ENCODE peak calls at places on chromosomes 12 and 14, in nine cellular contexts. One of them, this sample, is unnamed.
A peak's percentile ranks its signal among the peaks of the same experiment; 100 is the strongest.

GRCh38 chr12:100031821-100032220 is 47.1 kb upstream of the ANKS1B start:
- DNase-seq in heart left ventricle: no peak
- DNase-seq in neural progenitor cell: no peak
- DNase-seq in brain microvascular endothelial cell: no peak
- DNase-seq in Peyer's patch: no peak
- DNase-seq in stomach: no peak
- DNase-seq in esophagus squamous epithelium: no peak
- DNase-seq in BE2C: no peak
- DNase-seq in fibroblast of lung: no peak
- DNase-seq in this sample: no peak

GRCh38 chr14:102675396-102675795 is 82.9 kb downstream of the RCOR1 start:
- DNase-seq in neural progenitor cell: no peak
- DNase-seq in Peyer's patch: no peak
- DNase-seq in stomach: no peak
- DNase-seq in heart left ventricle: no peak
- DNase-seq in esophagus squamous epithelium: no peak
- DNase-seq in BE2C: no peak
- DNase-seq in brain microvascular endothelial cell: no peak
- DNase-seq in fibroblast of lung: peak; percentile 51
- DNase-seq in this sample: no peak

GRCh38 chr12:11797317-11797913 is 147.9 kb downstream of the ETV6 start:
- DNase-seq in heart left ventricle: no peak
- DNase-seq in stomach: peak; percentile 37
- DNase-seq in esophagus squamous epithelium: no peak
- DNase-seq in neural progenitor cell: no peak
- DNase-seq in brain microvascular endothelial cell: peak; percentile 81
- DNase-seq in BE2C: no peak
- DNase-seq in fibroblast of lung: peak; percentile 99
- DNase-seq in Peyer's patch: no peak
- DNase-seq in this sample: no peak

GRCh38 chr12:58668831-58669230 is 251.5 kb downstream of the LRIG3 start:
- DNase-seq in fibroblast of lung: peak; percentile 90
- DNase-seq in BE2C: no peak
- DNase-seq in esophagus squamous epithelium: no peak
- DNase-seq in Peyer's patch: no peak
- DNase-seq in stomach: no peak
- DNase-seq in brain microvascular endothelial cell: peak; percentile 49
- DNase-seq in heart left ventricle: no peak
- DNase-seq in neural progenitor cell: no peak
- DNase-seq in this sample: no peak

GRCh38 chr14:34450542-34450915 is 11.5 kb downstream of the SPTSSA start:
- DNase-seq in BE2C: no peak
- DNase-seq in heart left ventricle: no peak
- DNase-seq in stomach: no peak
- DNase-seq in neural progenitor cell: no peak
- DNase-seq in brain microvascular endothelial cell: no peak
- DNase-seq in fibroblast of lung: no peak
- DNase-seq in esophagus squamous epithelium: no peak
- DNase-seq in Peyer's patch: no peak
- DNase-seq in this sample: no peak

GRCh38 chr14:85466678-85467077 is 63.3 kb upstream of the FLRT2 start:
- DNase-seq in heart left ventricle: no peak
- DNase-seq in fibroblast of lung: peak; percentile 12
- DNase-seq in Peyer's patch: no peak
- DNase-seq in brain microvascular endothelial cell: peak; percentile 38
- DNase-seq in stomach: no peak
- DNase-seq in esophagus squamous epithelium: no peak
- DNase-seq in BE2C: no peak
- DNase-seq in neural progenitor cell: no peak
- DNase-seq in this sample: no peak

GRCh38 chr12:90111646-90112565 is 403.3 kb upstream of the ATP2B1 start:
- DNase-seq in brain microvascular endothelial cell: no peak
- DNase-seq in esophagus squamous epithelium: no peak
- DNase-seq in neural progenitor cell: no peak
- DNase-seq in fibroblast of lung: no peak
- DNase-seq in stomach: no peak
- DNase-seq in BE2C: no peak
- DNase-seq in heart left ventricle: no peak
- DNase-seq in Peyer's patch: no peak
- DNase-seq in this sample: no peak

GRCh38 chr14:84403585-84403984 is 1126.4 kb upstream of the FLRT2 start:
- DNase-seq in esophagus squamous epithelium: no peak
- DNase-seq in Peyer's patch: no peak
- DNase-seq in stomach: peak; percentile 35
- DNase-seq in neural progenitor cell: peak; percentile 87
- DNase-seq in brain microvascular endothelial cell: no peak
- DNase-seq in heart left ventricle: no peak
- DNase-seq in BE2C: no peak
- DNase-seq in fibroblast of lung: no peak
- DNase-seq in this sample: no peak

GRCh38 chr12:78229491-78230209 is 399.0 kb downstream of the NAV3 start:
- DNase-seq in BE2C: peak; percentile 62
- DNase-seq in heart left ventricle: no peak
- DNase-seq in esophagus squamous epithelium: no peak
- DNase-seq in brain microvascular endothelial cell: peak; percentile 58
- DNase-seq in neural progenitor cell: peak; percentile 60
- DNase-seq in stomach: no peak
- DNase-seq in Peyer's patch: no peak
- DNase-seq in fibroblast of lung: peak; percentile 54
- DNase-seq in this sample: peak; percentile 27

GRCh38 chr12:98821232-98821631 is 176.1 kb downstream of the APAF1 start:
- DNase-seq in neural progenitor cell: peak; percentile 11
- DNase-seq in Peyer's patch: no peak
- DNase-seq in brain microvascular endothelial cell: no peak
- DNase-seq in heart left ventricle: no peak
- DNase-seq in stomach: no peak
- DNase-seq in BE2C: no peak
- DNase-seq in fibroblast of lung: no peak
- DNase-seq in esophagus squamous epithelium: no peak
- DNase-seq in this sample: no peak

GRCh38 chr14:95040723-95041476 is 116.4 kb downstream of the DICER1 start:
- DNase-seq in stomach: peak; percentile 20
- DNase-seq in Peyer's patch: peak; percentile 26
- DNase-seq in heart left ventricle: no peak
- DNase-seq in BE2C: no peak
- DNase-seq in esophagus squamous epithelium: no peak
- DNase-seq in brain microvascular endothelial cell: peak; percentile 21
- DNase-seq in fibroblast of lung: no peak
- DNase-seq in neural progenitor cell: no peak
- DNase-seq in this sample: no peak

GRCh38 chr12:132286912-132287311 is 42.5 kb downstream of the GALNT9 start:
- DNase-seq in esophagus squamous epithelium: no peak
- DNase-seq in brain microvascular endothelial cell: peak; percentile 5
- DNase-seq in heart left ventricle: no peak
- DNase-seq in stomach: no peak
- DNase-seq in fibroblast of lung: peak; percentile 13
- DNase-seq in Peyer's patch: no peak
- DNase-seq in BE2C: no peak
- DNase-seq in neural progenitor cell: no peak
- DNase-seq in this sample: no peak

GRCh38 chr14:68791078-68791983 is 1.5 kb downstream of the ZFP36L1 start:
- DNase-seq in stomach: peak; percentile 27
- DNase-seq in fibroblast of lung: peak; percentile 61
- DNase-seq in BE2C: no peak
- DNase-seq in brain microvascular endothelial cell: no peak
- DNase-seq in esophagus squamous epithelium: no peak
- DNase-seq in heart left ventricle: peak; percentile 39
- DNase-seq in Peyer's patch: no peak
- DNase-seq in neural progenitor cell: peak; percentile 76
- DNase-seq in this sample: no peak

GRCh38 chr12:122990961-122991622 is 10.6 kb downstream of the ARL6IP4 start:
- DNase-seq in Peyer's patch: no peak
- DNase-seq in esophagus squamous epithelium: no peak
- DNase-seq in brain microvascular endothelial cell: no peak
- DNase-seq in neural progenitor cell: no peak
- DNase-seq in BE2C: no peak
- DNase-seq in fibroblast of lung: no peak
- DNase-seq in heart left ventricle: peak; percentile 19
- DNase-seq in stomach: no peak
- DNase-seq in this sample: no peak

GRCh38 chr14:100192250-100192671 is 32.8 kb upstream of the DEGS2 start:
- DNase-seq in fibroblast of lung: no peak
- DNase-seq in neural progenitor cell: no peak
- DNase-seq in esophagus squamous epithelium: no peak
- DNase-seq in BE2C: no peak
- DNase-seq in stomach: no peak
- DNase-seq in Peyer's patch: no peak
- DNase-seq in brain microvascular endothelial cell: no peak
- DNase-seq in heart left ventricle: peak; percentile 50
- DNase-seq in this sample: peak; percentile 32

DNA sequence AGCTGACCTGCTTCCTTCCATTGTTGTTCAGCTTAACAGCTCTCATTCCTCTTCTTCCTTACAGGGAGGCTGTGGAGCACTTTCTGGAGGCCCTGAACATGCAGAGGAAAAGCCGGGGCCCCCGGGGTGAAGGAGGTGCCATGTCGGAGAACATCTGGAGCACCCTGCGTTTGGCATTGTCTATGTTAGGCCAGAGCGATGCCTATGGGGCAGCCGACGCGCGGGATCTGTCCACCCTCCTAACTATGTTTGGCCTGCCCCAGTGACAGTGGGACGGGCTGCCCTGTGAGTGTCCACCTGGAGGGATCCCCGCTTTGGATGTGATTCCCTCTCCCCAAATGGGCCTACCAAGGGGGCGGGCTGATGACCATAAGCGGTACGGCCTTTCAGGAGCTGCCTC is 20.5 kb downstream of the PEX5 start:
- DNase-seq in stomach: no peak
- DNase-seq in esophagus squamous epithelium: no peak
- DNase-seq in BE2C: no peak
- DNase-seq in neural progenitor cell: no peak
- DNase-seq in Peyer's patch: no peak
- DNase-seq in heart left ventricle: no peak
- DNase-seq in brain microvascular endothelial cell: no peak
- DNase-seq in fibroblast of lung: no peak
- DNase-seq in this sample: no peak
- H3K36me3 ChIP-seq in stomach: peaks cover 74% of the 10 kb centered on the region
- H3K36me3 ChIP-seq in esophagus squamous epithelium: peaks cover 81% of the 10 kb centered on the region
- H3K36me3 ChIP-seq in BE2C: peaks cover 53% of the 10 kb centered on the region
- H3K36me3 ChIP-seq in neural progenitor cell: peaks cover 3% of the 10 kb centered on the region
- H3K36me3 ChIP-seq in Peyer's patch: no peaks in the 10 kb centered on the region
- H3K36me3 ChIP-seq in heart left ventricle: peaks cover 72% of the 10 kb centered on the region
- H3K36me3 ChIP-seq in brain microvascular endothelial cell: peaks cover 31% of the 10 kb centered on the region
- H3K36me3 ChIP-seq in fibroblast of lung: peaks cover 15% of the 10 kb centered on the region
- H3K36me3 ChIP-seq in this sample: peaks cover 17% of the 10 kb centered on the region

GRCh38 chr12:71436696-71437095 is 2.9 kb upstream of the LGR5 start:
- DNase-seq in Peyer's patch: no peak
- DNase-seq in brain microvascular endothelial cell: no peak
- DNase-seq in stomach: no peak
- DNase-seq in fibroblast of lung: no peak
- DNase-seq in BE2C: no peak
- DNase-seq in esophagus squamous epithelium: no peak
- DNase-seq in heart left ventricle: no peak
- DNase-seq in neural progenitor cell: no peak
- DNase-seq in this sample: no peak
- H3K4me3 ChIP-seq in Peyer's patch: no peak overlapping the region
- H3K4me3 ChIP-seq in brain microvascular endothelial cell: no peak overlapping the region
- H3K4me3 ChIP-seq in stomach: no peak overlapping the region
- H3K4me3 ChIP-seq in fibroblast of lung: no peak overlapping the region
- H3K4me3 ChIP-seq in BE2C: no peak overlapping the region
- H3K4me3 ChIP-seq in esophagus squamous epithelium: no peak overlapping the region
- H3K4me3 ChIP-seq in heart left ventricle: no peak overlapping the region
- H3K4me3 ChIP-seq in neural progenitor cell: no peak overlapping the region
- H3K4me3 ChIP-seq in this sample: no peak overlapping the region

GRCh38 chr12:18634382-18634781 is 103.4 kb downstream of the PLCZ1 start:
- DNase-seq in neural progenitor cell: no peak
- DNase-seq in Peyer's patch: no peak
- DNase-seq in heart left ventricle: no peak
- DNase-seq in brain microvascular endothelial cell: no peak
- DNase-seq in BE2C: no peak
- DNase-seq in esophagus squamous epithelium: no peak
- DNase-seq in fibroblast of lung: no peak
- DNase-seq in stomach: no peak
- DNase-seq in this sample: no peak
- H3K36me3 ChIP-seq in neural progenitor cell: no peaks in the 10 kb centered on the region
- H3K36me3 ChIP-seq in Peyer's patch: no peaks in the 10 kb centered on the region
- H3K36me3 ChIP-seq in heart left ventricle: no peaks in the 10 kb centered on the region
- H3K36me3 ChIP-seq in brain microvascular endothelial cell: no peaks in the 10 kb centered on the region
- H3K36me3 ChIP-seq in BE2C: no peaks in the 10 kb centered on the region
- H3K36me3 ChIP-seq in esophagus squamous epithelium: no peaks in the 10 kb centered on the region
- H3K36me3 ChIP-seq in fibroblast of lung: no peaks in the 10 kb centered on the region
- H3K36me3 ChIP-seq in stomach: no peaks in the 10 kb centered on the region
- H3K36me3 ChIP-seq in this sample: no peaks in the 10 kb centered on the region

GRCh38 chr12:51390457-51391046 is 654 bp downstream of the GALNT6 start:
- DNase-seq in Peyer's patch: no peak
- DNase-seq in stomach: no peak
- DNase-seq in esophagus squamous epithelium: no peak
- DNase-seq in heart left ventricle: no peak
- DNase-seq in brain microvascular endothelial cell: no peak
- DNase-seq in fibroblast of lung: no peak
- DNase-seq in neural progenitor cell: no peak
- DNase-seq in BE2C: no peak
- DNase-seq in this sample: no peak

GRCh38 chr12:51389302-51389999 is 1.8 kb downstream of the GALNT6 start:
- DNase-seq in fibroblast of lung: peak; percentile 75
- DNase-seq in stomach: peak; percentile 58
- DNase-seq in heart left ventricle: no peak
- DNase-seq in neural progenitor cell: no peak
- DNase-seq in esophagus squamous epithelium: no peak
- DNase-seq in BE2C: no peak
- DNase-seq in Peyer's patch: no peak
- DNase-seq in brain microvascular endothelial cell: no peak
- DNase-seq in this sample: no peak

GRCh38 chr12:51388826-51389225 is 2.4 kb downstream of the GALNT6 start:
- DNase-seq in brain microvascular endothelial cell: no peak
- DNase-seq in esophagus squamous epithelium: no peak
- DNase-seq in stomach: no peak
- DNase-seq in Peyer's patch: no peak
- DNase-seq in fibroblast of lung: no peak
- DNase-seq in heart left ventricle: no peak
- DNase-seq in neural progenitor cell: no peak
- DNase-seq in BE2C: no peak
- DNase-seq in this sample: no peak

GRCh38 chr12:51386361-51386760 is 4.8 kb downstream of the GALNT6 start:
- DNase-seq in BE2C: no peak
- DNase-seq in neural progenitor cell: no peak
- DNase-seq in Peyer's patch: no peak
- DNase-seq in esophagus squamous epithelium: no peak
- DNase-seq in heart left ventricle: no peak
- DNase-seq in stomach: no peak
- DNase-seq in fibroblast of lung: no peak
- DNase-seq in brain microvascular endothelial cell: no peak
- DNase-seq in this sample: no peak

DNA sequence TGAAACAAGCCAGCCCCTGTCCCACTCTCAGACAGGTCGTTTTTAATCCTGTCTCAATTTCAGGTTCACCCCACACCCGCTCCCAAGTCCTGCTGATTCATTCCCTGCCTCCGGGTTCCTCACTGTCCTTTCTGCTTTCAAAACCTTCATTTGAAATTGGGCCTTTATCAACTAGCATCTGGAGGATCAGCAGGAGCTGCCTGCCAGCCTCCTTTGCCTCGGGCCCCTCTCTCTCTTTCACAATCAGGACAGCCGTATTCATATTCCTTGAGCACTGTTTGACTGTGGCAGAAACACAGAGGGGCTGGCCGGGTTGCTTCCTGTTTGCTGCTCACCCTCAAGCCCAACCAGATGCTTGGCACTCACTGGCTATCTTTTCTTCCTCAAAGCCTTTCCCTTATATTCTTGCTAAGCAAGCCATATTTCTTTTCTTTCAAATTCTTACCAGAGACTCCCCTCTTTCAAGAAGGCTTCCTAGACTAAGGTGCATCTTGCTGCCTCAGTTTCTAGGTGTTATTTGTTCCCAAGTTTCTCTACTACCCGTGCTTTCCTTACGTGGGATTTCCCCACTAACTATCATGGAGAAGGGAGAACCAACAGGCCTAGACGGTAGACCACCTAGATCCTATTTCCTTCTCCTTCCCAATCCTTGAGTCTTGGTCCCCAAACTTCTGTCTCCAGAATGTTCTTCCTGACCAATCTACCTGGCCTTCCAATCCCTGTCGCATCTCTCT is 3.0 kb downstream of the GALNT6 start:
- DNase-seq in neural progenitor cell: no peak
- DNase-seq in BE2C: peak; percentile 77
- DNase-seq in brain microvascular endothelial cell: no peak
- DNase-seq in Peyer's patch: no peak
- DNase-seq in stomach: no peak
- DNase-seq in heart left ventricle: peak; percentile 45
- DNase-seq in fibroblast of lung: peak; percentile 50
- DNase-seq in esophagus squamous epithelium: no peak
- DNase-seq in this sample: no peak
- H3K4me3 ChIP-seq in neural progenitor cell: no peak overlapping the region
- H3K4me3 ChIP-seq in BE2C: peak overlapping the region; percentile 11
- H3K4me3 ChIP-seq in brain microvascular endothelial cell: no peak overlapping the region
- H3K4me3 ChIP-seq in Peyer's patch: no peak overlapping the region
- H3K4me3 ChIP-seq in stomach: no peak overlapping the region
- H3K4me3 ChIP-seq in heart left ventricle: no peak overlapping the region
- H3K4me3 ChIP-seq in fibroblast of lung: no peak overlapping the region
- H3K4me3 ChIP-seq in esophagus squamous epithelium: no peak overlapping the region
- H3K4me3 ChIP-seq in this sample: no peak overlapping the region

This sample was measured in body of pancreas.